ENCODE peak calls at places on chromosomes 12 and 14, in eight cellular contexts. H, Y, L, J, K, M, V and Z are unnamed samples.

GRCh38 chr14:100734031-100734990 is 7.6 kb downstream of the DLK1 start:
- DNase-seq in H (no peak), Y (no peak), L (peak), J (no peak), K (no peak), M (no peak), V (no peak), Z (no peak)

GRCh38 chr14:100307215-100308111 is 1.2 kb upstream of the SLC25A29 start:
- DNase-seq in H (no peak), Y (no peak), L (peak), J (no peak), K (peak), M (no peak), V (peak), Z (peak)

GRCh38 chr12:54439521-54440255 is 20.6 kb upstream of the ITGA5 start:
- DNase-seq in H (no peak), Y (peak), L (no peak), J (no peak), K (peak), M (peak), V (no peak), Z (peak)

GRCh38 chr14:85280074-85280473 is 249.9 kb upstream of the FLRT2 start:
- DNase-seq in H (no peak), Y (no peak), L (no peak), J (no peak), K (peak), M (no peak), V (no peak), Z (no peak)

GRCh38 chr12:52956987-52957386 is 8.1 kb downstream of the KRT18 start:
- DNase-seq in H (no peak), Y (no peak), L (no peak), J (no peak), K (no peak), M (no peak), V (no peak), Z (no peak)

GRCh38 chr12:2588345-2588744 is 206.4 kb upstream of the FKBP4 start:
- DNase-seq in H (no peak), Y (no peak), L (no peak), J (no peak), K (no peak), M (no peak), V (no peak), Z (no peak)

GRCh38 chr14:73058923-73059311 is 583 bp downstream of the RBM25 start:
- DNase-seq in H (peak), Y (peak), L (no peak), J (peak), K (peak), M (no peak), V (peak), Z (peak)

GRCh38 chr12:24778486-24779304 is 170.2 kb downstream of the BCAT1 start:
- DNase-seq in H (no peak), Y (no peak), L (no peak), J (no peak), K (peak), M (no peak), V (no peak), Z (peak)

GRCh38 chr12:27213304-27213703 is 30.8 kb upstream of the STK38L start:
- DNase-seq in H (no peak), Y (no peak), L (no peak), J (no peak), K (no peak), M (no peak), V (no peak), Z (no peak)

GRCh38 chr14:68781161-68782021 is 11.5 kb downstream of the ZFP36L1 start:
- DNase-seq in H (no peak), Y (no peak), L (peak), J (peak), K (no peak), M (peak), V (no peak), Z (peak)

GRCh38 chr12:124720687-124721500 is 142.8 kb downstream of the SCARB1 start:
- DNase-seq in H (peak), Y (peak), L (no peak), J (peak), K (peak), M (no peak), V (peak), Z (no peak)

GRCh38 chr12:113007166-113007565 is 28.8 kb downstream of the OAS2 start:
- DNase-seq in H (no peak), Y (no peak), L (no peak), J (no peak), K (peak), M (no peak), V (no peak), Z (no peak)

GRCh38 chr12:52141306-52141705 is 50.5 kb downstream of the KRT80 start:
- DNase-seq in H (no peak), Y (no peak), L (no peak), J (no peak), K (no peak), M (no peak), V (no peak), Z (no peak)

GRCh38 chr12:130689408-130690405 is 26.4 kb downstream of the RIMBP2 start:
- DNase-seq in H (no peak), Y (no peak), L (peak), J (no peak), K (no peak), M (no peak), V (no peak), Z (no peak)

GRCh38 chr12:104555650-104556049 is 98.9 kb downstream of the CHST11 start:
- DNase-seq in H (no peak), Y (peak), L (no peak), J (no peak), K (no peak), M (no peak), V (no peak), Z (no peak)

GRCh38 chr14:70143306-70143705 is 45.4 kb downstream of the SLC8A3 start:
- DNase-seq in H (no peak), Y (no peak), L (no peak), J (no peak), K (no peak), M (no peak), V (no peak), Z (no peak)

GRCh38 chr12:105775351-105775750 is 363.4 kb downstream of the NUAK1 start:
- DNase-seq in H (no peak), Y (no peak), L (no peak), J (no peak), K (peak), M (no peak), V (no peak), Z (no peak)

GRCh38 chr14:49999216-49999761 is 106.4 kb downstream of the ARF6 start:
- DNase-seq in H (peak), Y (no peak), L (peak), J (peak), K (peak), M (peak), V (peak), Z (peak)